ENCODE peak calls at places on chromosomes 16 and 17, in five cellular contexts. Z, X, T, B and Q are unnamed samples.
A peak's percentile ranks its signal among the peaks of the same experiment; 100 is the strongest.

GRCh38 chr17:45334701-45335677 is 18.2 kb upstream of the MAP3K14 start:
- DNase-seq in B (no peak), X (no peak), Z (peak; percentile 56), T (no peak), Q (no peak)

GRCh38 chr17:58327363-58328194 is 1.0 kb downstream of the TSPOAP1 start:
- DNase-seq in Z (no peak), T (no peak), B (no peak), X (no peak), Q (no peak)

GRCh38 chr17:76191891-76192290 is 48.4 kb downstream of the RNF157 start:
- DNase-seq in X (no peak), T (no peak), B (no peak), Z (no peak), Q (no peak)

GRCh38 chr17:56593741-56594527 is 435 bp downstream of the NOG start:
- DNase-seq in X (no peak), B (peak; percentile 41), T (peak; percentile 87), Z (peak; percentile 65), Q (peak; percentile 58)

GRCh38 chr17:69561462-69561861 is 147.0 kb downstream of the MAP2K6 start:
- DNase-seq in T (no peak), Z (no peak), X (no peak), B (no peak), Q (no peak)

GRCh38 chr17:4897785-4898184 is 1.6 kb upstream of the C17orf107 start:
- DNase-seq in T (no peak), Z (no peak), B (no peak), X (no peak), Q (no peak)

GRCh38 chr16:47072158-47072557 is 71.6 kb downstream of the NETO2 start:
- DNase-seq in Z (no peak), B (no peak), T (no peak), X (no peak), Q (no peak)

GRCh38 chr17:40369923-40370322 is 5.4 kb upstream of the GJD3 start:
- DNase-seq in T (no peak), X (no peak), B (no peak), Z (no peak), Q (no peak)

GRCh38 chr17:33049781-33050414 is 58.3 kb downstream of the SPACA3 start:
- DNase-seq in B (no peak), X (no peak), T (peak; percentile 72), Z (no peak), Q (peak; percentile 60)

GRCh38 chr16:87575027-87575804 is 27.1 kb upstream of the JPH3 start:
- DNase-seq in X (no peak), T (peak; percentile 66), Z (no peak), B (no peak), Q (peak; percentile 31)

GRCh38 chr17:69275751-69276150 is 47.1 kb upstream of the ABCA10 start:
- DNase-seq in B (no peak), X (no peak), T (no peak), Z (no peak), Q (no peak)

GRCh38 chr16:51960931-51961330 is 586.0 kb downstream of the TOX3 start:
- DNase-seq in B (no peak), X (no peak), Z (no peak), T (peak; percentile 86), Q (no peak)

GRCh38 chr17:83069571-83069906 is 9.9 kb upstream of the METRNL start:
- DNase-seq in T (no peak), B (no peak), Z (no peak), X (no peak), Q (no peak)

GRCh38 chr16:49993579-49993978 is 31.4 kb upstream of the CNEP1R1 start:
- DNase-seq in B (no peak), T (no peak), X (no peak), Z (no peak), Q (no peak)

GRCh38 chr17:34220776-34221390 is 34.2 kb upstream of the CCL2 start:
- DNase-seq in T (no peak), B (no peak), X (no peak), Z (no peak), Q (peak; percentile 20)

GRCh38 chr17:55931448-55931847 is 180.6 kb downstream of the PCTP start:
- DNase-seq in T (no peak), X (no peak), B (no peak), Z (no peak), Q (no peak)

GRCh38 chr16:69626256-69626655 is 60.5 kb downstream of the NFAT5 start:
- DNase-seq in T (no peak), Z (no peak), B (no peak), X (no peak), Q (peak; percentile 47)

GRCh38 chr17:35947156-35947585 is 3.7 kb upstream of the LYZL6 start:
- DNase-seq in B (no peak), Z (peak; percentile 70), X (no peak), T (peak; percentile 81), Q (peak; percentile 28)

GRCh38 chr16:10941127-10941933 is 938 bp downstream of the DEXI start:
- DNase-seq in X (no peak), T (peak; percentile 40), B (no peak), Z (peak; percentile 7), Q (no peak)

GRCh38 chr17:82006468-82007227 is 16.0 kb downstream of the CENPX start:
- DNase-seq in T (no peak), B (no peak), X (no peak), Z (no peak), Q (peak; percentile 41)

GRCh38 chr17:81102869-81103268 is 62.4 kb upstream of the PVALEF start:
- DNase-seq in T (no peak), X (no peak), B (no peak), Z (no peak), Q (no peak)